ENCODE peak calls at places on chromosomes 6 and 20, in four cellular contexts. One of them, this sample, is unnamed.
A peak's percentile ranks its signal among the peaks of the same experiment; 100 is the strongest.

GRCh38 chr20:20849126-20849525 is 136.7 kb upstream of the RALGAPA2 start:
- DNase-seq in A172: no peak
- DNase-seq in epithelial cell of esophagus: no peak
- DNase-seq in stomach: no peak
- DNase-seq in this sample: no peak

GRCh38 chr6:20542927-20543602 is 8.8 kb downstream of the CDKAL1 start:
- DNase-seq in stomach: no peak
- DNase-seq in A172: peak; percentile 62
- DNase-seq in epithelial cell of esophagus: peak; percentile 99
- DNase-seq in this sample: no peak

GRCh38 chr6:25363429-25363828 is 84.3 kb downstream of the CARMIL1 start:
- DNase-seq in stomach: no peak
- DNase-seq in epithelial cell of esophagus: no peak
- DNase-seq in A172: no peak
- DNase-seq in this sample: no peak

GRCh38 chr20:9015984-9016324 is 52.9 kb upstream of the PLCB4 start:
- DNase-seq in epithelial cell of esophagus: peak; percentile 56
- DNase-seq in stomach: no peak
- DNase-seq in A172: peak; percentile 84
- DNase-seq in this sample: no peak

GRCh38 chr6:13091192-13091591 is 237.1 kb downstream of the TBC1D7 start:
- DNase-seq in epithelial cell of esophagus: no peak
- DNase-seq in A172: no peak
- DNase-seq in stomach: no peak
- DNase-seq in this sample: no peak

GRCh38 chr6:56555438-56555872 is 87.2 kb downstream of the DST start:
- DNase-seq in A172: no peak
- DNase-seq in stomach: no peak
- DNase-seq in epithelial cell of esophagus: no peak
- DNase-seq in this sample: no peak

GRCh38 chr6:115131709-115132490 is 789.1 kb upstream of the HS3ST5 start:
- DNase-seq in A172: no peak
- DNase-seq in stomach: no peak
- DNase-seq in epithelial cell of esophagus: no peak
- DNase-seq in this sample: no peak

GRCh38 chr6:39088331-39088730 is 26.7 kb downstream of the SAYSD1 start:
- DNase-seq in epithelial cell of esophagus: peak; percentile 27
- DNase-seq in A172: peak; percentile 18
- DNase-seq in stomach: no peak
- DNase-seq in this sample: peak; percentile 39

GRCh38 chr20:58024241-58024721 is 204.2 kb downstream of the ANKRD60 start:
- DNase-seq in stomach: no peak
- DNase-seq in A172: no peak
- DNase-seq in epithelial cell of esophagus: no peak
- DNase-seq in this sample: no peak

GRCh38 chr6:15348528-15348927 is 102.7 kb downstream of the JARID2 start:
- DNase-seq in epithelial cell of esophagus: no peak
- DNase-seq in stomach: no peak
- DNase-seq in A172: no peak
- DNase-seq in this sample: no peak

GRCh38 chr20:19738936-19739335 is 19.1 kb upstream of the RIN2 start:
- DNase-seq in stomach: no peak
- DNase-seq in A172: no peak
- DNase-seq in epithelial cell of esophagus: peak; percentile 84
- DNase-seq in this sample: no peak

GRCh38 chr6:169328112-169328801 is 74.6 kb upstream of the THBS2 start:
- DNase-seq in stomach: no peak
- DNase-seq in A172: peak; percentile 66
- DNase-seq in epithelial cell of esophagus: peak; percentile 55
- DNase-seq in this sample: no peak

GRCh38 chr20:18879262-18879661 is 65.7 kb downstream of the SCP2D1 start:
- DNase-seq in stomach: peak; percentile 33
- DNase-seq in A172: peak; percentile 73
- DNase-seq in epithelial cell of esophagus: peak; percentile 84
- DNase-seq in this sample: no peak

GRCh38 chr20:63978319-63979220 is 872 bp downstream of the SAMD10 start:
- DNase-seq in stomach: peak; percentile 89
- DNase-seq in A172: peak; percentile 39
- DNase-seq in epithelial cell of esophagus: peak; percentile 83
- DNase-seq in this sample: peak; percentile 94

GRCh38 chr6:20877008-20877937 is 343.0 kb downstream of the CDKAL1 start:
- DNase-seq in stomach: peak; percentile 61
- DNase-seq in epithelial cell of esophagus: peak; percentile 95
- DNase-seq in A172: peak; percentile 94
- DNase-seq in this sample: no peak

GRCh38 chr6:1678966-1679690 is 69.4 kb downstream of the FOXC1 start:
- DNase-seq in epithelial cell of esophagus: no peak
- DNase-seq in stomach: no peak
- DNase-seq in A172: no peak
- DNase-seq in this sample: no peak

GRCh38 chr20:40991181-40991889 is 37.3 kb upstream of the TOP1 start:
- DNase-seq in A172: no peak
- DNase-seq in epithelial cell of esophagus: peak; percentile 16
- DNase-seq in stomach: no peak
- DNase-seq in this sample: no peak

GRCh38 chr6:135833806-135834205 is 17.7 kb upstream of the PDE7B start:
- DNase-seq in epithelial cell of esophagus: no peak
- DNase-seq in A172: no peak
- DNase-seq in stomach: no peak
- DNase-seq in this sample: no peak

GRCh38 chr6:57250348-57250747 is 28.2 kb upstream of the RAB23 start:
- DNase-seq in stomach: no peak
- DNase-seq in A172: no peak
- DNase-seq in epithelial cell of esophagus: no peak
- DNase-seq in this sample: no peak

GRCh38 chr6:30770164-30770563 is 25.8 kb upstream of the IER3 start:
- DNase-seq in A172: peak; percentile 57
- DNase-seq in stomach: no peak
- DNase-seq in epithelial cell of esophagus: peak; percentile 38
- DNase-seq in this sample: no peak

GRCh38 chr20:12237772-12238171 is 320.1 kb downstream of the BTBD3 start:
- DNase-seq in stomach: no peak
- DNase-seq in epithelial cell of esophagus: no peak
- DNase-seq in A172: no peak
- DNase-seq in this sample: no peak

GRCh38 chr20:59994697-59995122 is 36.5 kb downstream of the CDH26 start:
- DNase-seq in epithelial cell of esophagus: peak; percentile 97
- DNase-seq in A172: peak; percentile 25
- DNase-seq in stomach: peak; percentile 48
- DNase-seq in this sample: peak; percentile 26

GRCh38 chr6:115485400-115485799 is 575.3 kb downstream of the FRK start:
- DNase-seq in epithelial cell of esophagus: no peak
- DNase-seq in stomach: no peak
- DNase-seq in A172: no peak
- DNase-seq in this sample: no peak

This sample was measured in mucosa of descending colon.